ENCODE peak calls at places on chromosomes 3 and 15, in six cellular contexts. R is activated CD4-positive, CD25-positive, alpha-beta regulatory T cell treated with anti-CD3 and anti-CD28 coated beads, Interleukin-2, amount 50 U/mL, for 16 hours; C is NT2/D1; Y is frontal cortex; E is AG08396; P is NCI-H1930. Q is an unnamed sample.

GRCh38 chr3:30273304-30274072 is 332.9 kb upstream of the TGFBR2 start:
- DNase-seq in R (no peak), C (no peak), Y (no peak), E (no peak), P (no peak), Q (no peak)

GRCh38 chr3:69084326-69084667 is 440 bp upstream of the ARL6IP5 start:
- DNase-seq in R (no peak), C (no peak), Y (peak; percentile 27), E (peak; percentile 48), P (no peak), Q (no peak)

GRCh38 chr15:90483012-90483307 is 46.8 kb upstream of the CRTC3 start:
- DNase-seq in R (no peak), C (no peak), Y (no peak), E (no peak), P (no peak), Q (no peak)

GRCh38 chr3:23174426-23175039 is 28.6 kb upstream of the UBE2E2 start:
- DNase-seq in R (no peak), C (no peak), Y (no peak), E (no peak), P (no peak), Q (no peak)

GRCh38 chr15:56739964-56740640 is 6.8 kb upstream of the ZNF280D start:
- DNase-seq in R (no peak), C (no peak), Y (no peak), E (no peak), P (no peak), Q (no peak)

GRCh38 chr3:138441742-138442141 is 7.3 kb downstream of the ESYT3 start:
- DNase-seq in R (no peak), C (no peak), Y (no peak), E (no peak), P (no peak), Q (no peak)

GRCh38 chr3:188978772-188979171 is 193.0 kb upstream of the TPRG1 start:
- DNase-seq in R (no peak), C (no peak), Y (no peak), E (peak; percentile 10), P (no peak), Q (no peak)

GRCh38 chr3:177470200-177470941 is 273.1 kb upstream of the TBL1XR1 start:
- DNase-seq in R (no peak), C (no peak), Y (no peak), E (no peak), P (no peak), Q (no peak)

GRCh38 chr3:159829056-159829995 is 159.3 kb upstream of the IL12A start:
- DNase-seq in R (no peak), C (no peak), Y (no peak), E (peak; percentile 48), P (peak; percentile 77), Q (no peak)

GRCh38 chr3:169886671-169887070 is 16.9 kb upstream of the LRRC31 start:
- DNase-seq in R (no peak), C (no peak), Y (no peak), E (peak; percentile 47), P (no peak), Q (no peak)

GRCh38 chr3:143951351-143951971 is 20.2 kb upstream of the DIPK2A start:
- DNase-seq in R (peak; percentile 11), C (peak; percentile 27), Y (no peak), E (peak; percentile 30), P (no peak), Q (peak; percentile 18)

GRCh38 chr15:79073336-79073735 is 17.2 kb downstream of the RASGRF1 start:
- DNase-seq in R (no peak), C (no peak), Y (no peak), E (no peak), P (no peak), Q (no peak)

GRCh38 chr3:45123841-45124269 is 22.3 kb downstream of the CDCP1 start:
- DNase-seq in R (no peak), C (no peak), Y (no peak), E (peak; percentile 64), P (no peak), Q (no peak)

GRCh38 chr15:70826634-70827033 is 27.3 kb downstream of the LARP6 start:
- DNase-seq in R (no peak), C (no peak), Y (no peak), E (peak; percentile 76), P (no peak), Q (no peak)

GRCh38 chr15:60526127-60526616 is 47.2 kb upstream of the ICE2 start:
- DNase-seq in R (no peak), C (no peak), Y (no peak), E (no peak), P (no peak), Q (no peak)

GRCh38 chr3:126357299-126358037 is at the start of gene KLF15:
- DNase-seq in R (peak; percentile 24), C (peak; percentile 75), Y (peak; percentile 99), E (peak; percentile 98), P (peak; percentile 81), Q (peak; percentile 84)

GRCh38 chr3:19232566-19232965 is 84.3 kb downstream of the KCNH8 start:
- DNase-seq in R (no peak), C (no peak), Y (no peak), E (no peak), P (no peak), Q (no peak)

GRCh38 chr3:127865941-127866340 is 43.6 kb upstream of the MGLL start:
- DNase-seq in R (no peak), C (no peak), Y (no peak), E (peak; percentile 32), P (no peak), Q (no peak)

GRCh38 chr3:101720851-101721649 is 3.4 kb upstream of the CEP97 start:
- DNase-seq in R (no peak), C (no peak), Y (no peak), E (no peak), P (no peak), Q (no peak)

GRCh38 chr3:3342141-3342540 is 162.7 kb upstream of the CRBN start:
- DNase-seq in R (no peak), C (no peak), Y (no peak), E (no peak), P (no peak), Q (no peak)

GRCh38 chr3:112308151-112308911 is 14.3 kb upstream of the SLC9C1 start:
- DNase-seq in R (no peak), C (no peak), Y (no peak), E (no peak), P (peak; percentile 23), Q (peak; percentile 47)

GRCh38 chr3:141240290-141241247 is 8.9 kb downstream of the PXYLP1 start:
- DNase-seq in R (no peak), C (no peak), Y (no peak), E (no peak), P (no peak), Q (no peak)

Q was measured in neuronal stem cell.